ENCODE peak calls at places on chromosome 14, in seven cellular contexts. E, X, Y, K, S, I and C are unnamed samples.

GRCh38 chr14:63454863-63455622 is 88.1 kb downstream of the PPP2R5E start:
- DNase-seq in X (peak; percentile 30), K (peak; percentile 27), I (no peak), S (no peak), E (no peak), Y (no peak), C (no peak)

GRCh38 chr14:92516966-92517350 is 3.4 kb downstream of the RIN3 start:
- DNase-seq in E (no peak), I (no peak), K (no peak), S (no peak), X (no peak), Y (no peak), C (no peak)

GRCh38 chr14:78170203-78170602 is at the start of gene NRXN3:
- DNase-seq in E (peak; percentile 8), S (no peak), X (no peak), K (peak; percentile 86), Y (no peak), I (peak; percentile 65), C (no peak)

GRCh38 chr14:35398095-35398584 is 6.4 kb downstream of the NFKBIA start:
- DNase-seq in X (no peak), E (no peak), K (no peak), Y (no peak), I (no peak), S (no peak), C (no peak)

GRCh38 chr14:73815849-73816816 is 35.5 kb upstream of the PTGR2 start:
- DNase-seq in X (peak; percentile 49), I (no peak), S (no peak), E (no peak), K (no peak), Y (no peak), C (peak; percentile 27)

GRCh38 chr14:32513571-32514009 is 184.5 kb downstream of the AKAP6 start:
- DNase-seq in X (no peak), S (no peak), I (no peak), K (no peak), Y (no peak), E (no peak), C (no peak)

GRCh38 chr14:23079716-23080115 is 15.2 kb downstream of the ACIN1 start:
- DNase-seq in I (no peak), E (no peak), Y (no peak), K (no peak), X (no peak), S (no peak), C (no peak)

GRCh38 chr14:24665440-24665991 is 31.5 kb upstream of the GZMB start:
- DNase-seq in Y (no peak), S (peak; percentile 77), K (no peak), X (no peak), I (no peak), E (no peak), C (no peak)

GRCh38 chr14:32947792-32948191 is 9.1 kb downstream of the NPAS3 start:
- DNase-seq in K (no peak), E (no peak), Y (no peak), I (no peak), X (no peak), S (no peak), C (no peak)

GRCh38 chr14:38605193-38606114 is 349.6 kb upstream of the CLEC14A start:
- DNase-seq in E (no peak), Y (no peak), I (no peak), X (no peak), K (peak; percentile 36), S (no peak), C (no peak)

GRCh38 chr14:94876306-94876705 is 106.4 kb upstream of the GSC start:
- DNase-seq in E (no peak), I (no peak), K (no peak), Y (no peak), X (no peak), S (no peak), C (no peak)

GRCh38 chr14:100762901-100763300 is 36.2 kb downstream of the DLK1 start:
- DNase-seq in I (no peak), X (no peak), E (no peak), S (no peak), Y (no peak), K (no peak), C (no peak)

GRCh38 chr14:93230539-93230938 is 23.5 kb downstream of the UBR7 start:
- DNase-seq in S (no peak), X (no peak), Y (no peak), I (no peak), K (no peak), E (no peak), C (no peak)

GRCh38 chr14:102117852-102118251 is 21.8 kb upstream of the WDR20 start:
- DNase-seq in Y (no peak), X (no peak), S (no peak), K (no peak), E (no peak), I (no peak), C (no peak)

GRCh38 chr14:75752907-75753594 is 92.0 kb downstream of the TTLL5 start:
- DNase-seq in I (no peak), Y (no peak), E (no peak), X (no peak), S (no peak), K (no peak), C (no peak)

GRCh38 chr14:95559203-95559602 is 24.4 kb downstream of the GLRX5 start:
- DNase-seq in I (no peak), X (no peak), Y (no peak), K (no peak), S (no peak), E (no peak), C (no peak)

GRCh38 chr14:39339003-39339402 is 93.2 kb downstream of the FBXO33 start:
- DNase-seq in E (no peak), I (peak; percentile 50), Y (no peak), X (peak; percentile 68), S (no peak), K (peak; percentile 78), C (no peak)

GRCh38 chr14:21070083-21070609 is at the start of gene ARHGEF40:
- DNase-seq in S (no peak), Y (no peak), X (peak; percentile 74), I (no peak), K (peak; percentile 60), E (peak; percentile 69), C (peak; percentile 60)
- TF ChIP-seq POLR2AphosphoS5 in S (no peak), Y (peak; percentile 29), X (no peak), I (peak; percentile 35), K (no peak), E (peak; percentile 17), C (no peak)

DNA sequence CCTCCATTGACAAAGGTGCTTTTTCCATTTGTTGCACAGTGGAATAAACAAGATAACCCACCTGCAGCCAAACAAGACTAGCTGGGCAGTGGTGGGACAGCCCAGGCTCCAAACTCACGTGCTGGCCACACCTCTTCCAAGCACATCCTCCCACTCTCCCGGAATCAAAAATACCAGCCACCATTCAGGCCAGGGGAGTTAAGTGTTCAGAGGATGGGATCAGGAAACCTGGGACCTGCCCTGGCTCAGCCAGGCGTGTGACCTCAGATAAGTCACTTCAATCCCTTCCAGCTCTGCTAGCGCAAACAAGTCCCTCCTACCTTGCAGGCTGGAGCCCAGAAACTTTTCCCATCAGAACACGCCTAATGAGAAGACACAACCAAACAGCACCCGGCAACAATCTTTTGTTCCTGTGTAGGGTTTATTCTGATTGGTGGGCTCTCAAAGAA is 43.3 kb downstream of the ACTN1 start:
- DNase-seq in K (no peak), E (no peak), Y (no peak), I (no peak), X (peak; percentile 75), S (no peak), C (no peak)
- H3K4me3 ChIP-seq in K (no peak overlapping the region), E (no peak overlapping the region), Y (no peak overlapping the region), I (no peak overlapping the region), X (no peak overlapping the region), S (no peak overlapping the region), C (no peak overlapping the region)

GRCh38 chr14:99628832-99629618 is 15.9 kb upstream of the HHIPL1 start:
- DNase-seq in E (peak; percentile 81), S (no peak), Y (peak; percentile 61), I (peak; percentile 89), K (peak; percentile 86), X (peak; percentile 87), C (peak; percentile 93)
- TF ChIP-seq POLR2AphosphoS5 in E (no peak), S (no peak), Y (no peak), I (no peak), K (no peak), X (no peak), C (no peak)

DNA sequence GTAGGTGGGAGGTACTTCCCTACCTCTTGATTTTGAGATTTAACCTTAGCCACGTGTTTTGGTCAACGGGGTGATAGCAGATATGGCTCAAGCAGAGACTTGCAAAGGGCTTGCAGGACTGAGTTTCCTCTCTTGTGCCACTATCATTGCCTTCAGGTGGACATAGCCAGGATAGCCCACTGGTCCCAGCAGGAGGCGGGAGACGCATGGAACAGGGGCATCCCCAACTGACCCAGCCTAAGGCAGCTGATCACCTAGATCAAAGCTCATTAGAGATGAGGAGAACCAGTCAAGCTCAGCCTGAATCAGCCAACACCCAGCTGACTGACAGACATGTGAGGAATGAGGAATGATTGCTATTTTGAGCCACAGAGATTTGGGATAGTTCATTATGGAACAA is 49.6 kb downstream of the CALM1 start:
- DNase-seq in I (no peak), S (no peak), K (no peak), X (no peak), Y (no peak), E (no peak), C (no peak)
- H3K4me3 ChIP-seq in I (no peak overlapping the region), S (no peak overlapping the region), K (no peak overlapping the region), X (no peak overlapping the region), Y (no peak overlapping the region), E (no peak overlapping the region), C (no peak overlapping the region)